ENCODE peak calls at places on chromosomes 12 and 14, in four cellular contexts. L is neuronal stem cell, Z is H9, D is IMR-90. J is an unnamed sample. For H3K4me1, the result is how much of the 10 kb centered on the place peaks cover.

GRCh38 chr12:82593901-82594396 is 92.8 kb upstream of the TMTC2 start:
- DNase-seq in L (peak), D (no peak), Z (no peak), J (no peak)

GRCh38 chr12:93773122-93773871 is 96.1 kb downstream of the CRADD start:
- DNase-seq in L (no peak), D (peak), Z (no peak), J (no peak)

GRCh38 chr12:9669534-9669933 is at the start of gene CLEC2D:
- DNase-seq in L (no peak), D (no peak), Z (no peak), J (no peak)

GRCh38 chr12:83537428-83538053 is 850.8 kb downstream of the TMTC2 start:
- DNase-seq in L (no peak), D (no peak), Z (no peak), J (no peak)

GRCh38 chr12:49296034-49296835 is 1.3 kb downstream of the PRPH start:
- DNase-seq in L (no peak), Z (peak), D (no peak), J (peak)

GRCh38 chr12:53288322-53288721 is 7.0 kb upstream of the PFDN5 start:
- DNase-seq in Z (no peak), L (no peak), D (no peak), J (no peak)

GRCh38 chr14:75127903-75128595 is 1.2 kb upstream of the NEK9 start:
- DNase-seq in D (no peak), L (no peak), Z (no peak), J (no peak)

GRCh38 chr14:30658645-30659044 is 36.5 kb downstream of the SCFD1 start:
- DNase-seq in Z (no peak), L (no peak), D (no peak), J (no peak)

GRCh38 chr12:45170456-45171042 is 45.3 kb upstream of the ANO6 start:
- DNase-seq in L (peak), Z (peak), D (peak), J (peak)

GRCh38 chr12:57844725-57845477 is 1.6 kb downstream of the CTDSP2 start:
- DNase-seq in D (peak), L (no peak), Z (peak), J (peak)

GRCh38 chr12:83826112-83826511 is 1086.5 kb downstream of the SLC6A15 start:
- DNase-seq in Z (peak), D (peak), L (peak), J (peak)

GRCh38 chr14:91250912-91251311 is 6.4 kb upstream of the GPR68 start:
- DNase-seq in L (no peak), Z (no peak), D (no peak), J (no peak)

GRCh38 chr12:98110516-98110915 is 404.9 kb upstream of the TMPO start:
- DNase-seq in D (no peak), L (no peak), Z (no peak), J (no peak)

GRCh38 chr12:62291888-62292760 is 31.9 kb downstream of the USP15 start:
- DNase-seq in Z (no peak), D (peak), L (no peak), J (no peak)

GRCh38 chr14:75223664-75224154 is 47.3 kb upstream of the TMED10 start:
- DNase-seq in D (peak), L (peak), Z (peak), J (peak)

GRCh38 chr12:92502417-92503028 is 200.3 kb upstream of the PLEKHG7 start:
- DNase-seq in D (no peak), Z (no peak), L (no peak), J (peak)

GRCh38 chr12:120445911-120446909 is at the start of the genes GATC and TRIAP1:
- DNase-seq in Z (peak), L (peak), D (peak), J (peak)

GRCh38 chr12:71014180-71014785 is 93.7 kb upstream of the PTPRR start:
- DNase-seq in Z (no peak), D (peak), L (peak), J (peak)

GRCh38 chr14:102320033-102320660 is 601 bp downstream of the ZNF839 start:
- DNase-seq in D (peak), Z (no peak), L (no peak), J (peak)

GRCh38 chr12:13749380-13749779 is 232.0 kb downstream of the GRIN2B start:
- DNase-seq in Z (peak), D (no peak), L (no peak), J (peak)

GRCh38 chr12:82740129-82741000 is 53.7 kb downstream of the TMTC2 start:
- DNase-seq in Z (peak), D (peak), L (no peak), J (peak)

GRCh38 chr12:108119126-108119973 is 9.7 kb upstream of the WSCD2 start:
- DNase-seq in L (no peak), Z (no peak), D (no peak), J (no peak)

GRCh38 chr14:104953896-104954656 is 24.1 kb downstream of the AHNAK2 start:
- DNase-seq in Z (no peak), D (no peak), L (no peak), J (no peak)

GRCh38 chr12:5154091-5154490 is 110.4 kb downstream of the KCNA5 start:
- DNase-seq in D (no peak), Z (peak), L (no peak), J (peak)

GRCh38 chr12:57213763-57214397 is 2.7 kb upstream of the NXPH4 start:
- DNase-seq in L (no peak), D (no peak), Z (no peak), J (no peak)

GRCh38 chr14:80455031-80455430 is 243.7 kb upstream of the DIO2 start:
- DNase-seq in Z (no peak), D (no peak), L (no peak), J (no peak)

GRCh38 chr12:53498235-53498630 is 1.0 kb downstream of the MAP3K12 start:
- DNase-seq in L (no peak), Z (no peak), D (no peak), J (no peak)

GRCh38 chr12:132354211-132354981 is 25.0 kb upstream of the GALNT9 start:
- DNase-seq in D (no peak), L (no peak), Z (no peak), J (no peak)

GRCh38 chr12:132352896-132353800 is 23.8 kb upstream of the GALNT9 start:
- DNase-seq in D (no peak), Z (peak), L (no peak), J (no peak)

GRCh38 chr12:132354982-132355680 is 25.7 kb upstream of the GALNT9 start:
- DNase-seq in Z (no peak), D (no peak), L (no peak), J (no peak)

GRCh38 chr12:132351751-132352495 is 22.5 kb upstream of the GALNT9 start:
- DNase-seq in L (no peak), D (no peak), Z (no peak), J (no peak)

GRCh38 chr12:132353811-132354210 is 24.4 kb upstream of the GALNT9 start:
- DNase-seq in Z (no peak), D (no peak), L (no peak), J (no peak)
- H3K27ac ChIP-seq in Z (no peak), D (no peak), L (no peak), J (no peak)

GRCh38 chr12:89345830-89346740 is 6.2 kb downstream of the DUSP6 start:
- DNase-seq in Z (peak), L (peak), D (peak), J (peak)
- H3K4me1 ChIP-seq in Z (under half), L (under half), D (under half), J (under half)

GRCh38 chr14:23547924-23548323 is 3.6 kb downstream of the ZFHX2 start:
- DNase-seq in L (no peak), Z (no peak), D (no peak), J (peak)
- H3K18ac ChIP-seq in L (no peak), Z (peak), D (peak), J (no peak)

GRCh38 chr12:125025836-125026235 is 32.4 kb downstream of the BRI3BP start:
- DNase-seq in Z (no peak), D (no peak), L (no peak), J (no peak)
- H3K27ac ChIP-seq in Z (no peak), D (no peak), L (no peak), J (no peak)

GRCh38 chr14:106044515-106044914 is 518.1 kb downstream of the TMEM121 start:
- DNase-seq in L (no peak), Z (no peak), D (no peak), J (no peak)

GRCh38 chr14:106039400-106039799 is 513.0 kb downstream of the TMEM121 start:
- DNase-seq in D (no peak), L (no peak), Z (no peak), J (no peak)

DNA sequence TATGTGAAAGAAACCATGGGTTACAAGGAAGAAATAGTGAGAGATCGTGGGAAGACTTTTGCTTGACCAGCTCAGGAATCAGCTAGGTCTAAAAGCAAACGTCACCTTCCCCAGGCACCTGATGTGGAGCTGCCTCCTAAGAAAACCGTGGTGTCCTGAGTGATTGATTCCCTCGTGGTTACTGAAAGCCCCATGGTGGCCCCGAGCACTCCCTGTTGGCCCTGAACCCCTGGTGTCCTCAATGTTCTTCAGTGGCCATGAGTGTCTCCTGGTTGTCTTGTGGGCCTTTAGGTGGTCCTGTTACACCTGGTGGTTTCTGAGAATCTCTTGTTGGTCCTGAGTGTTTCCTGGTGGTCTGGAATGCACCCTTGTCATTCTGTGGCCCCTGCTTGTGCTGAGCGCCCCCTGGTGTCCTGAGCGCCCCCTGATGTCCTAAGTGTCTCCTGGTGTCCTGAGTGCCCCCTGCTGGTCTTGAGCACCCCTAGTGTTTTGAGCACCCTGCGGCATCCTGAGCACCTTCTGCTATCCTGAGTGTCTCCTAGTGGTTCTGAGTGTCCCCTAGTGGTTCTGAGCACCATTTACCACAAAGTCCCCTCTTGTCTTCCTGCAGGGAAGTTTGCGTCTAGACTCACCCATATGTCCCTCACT is 518.7 kb downstream of the TMEM121 start:
- DNase-seq in D (no peak), Z (no peak), L (no peak), J (peak)
- H3K4me1 ChIP-seq in D (under half), Z (under half), L (under half), J (under half)

GRCh38 chr14:61281186-61281676 is at the start of gene TMEM30B:
- DNase-seq in Z (peak), D (no peak), L (no peak), J (peak)
- H3K18ac ChIP-seq in Z (peak), D (no peak), L (peak), J (peak)

DNA sequence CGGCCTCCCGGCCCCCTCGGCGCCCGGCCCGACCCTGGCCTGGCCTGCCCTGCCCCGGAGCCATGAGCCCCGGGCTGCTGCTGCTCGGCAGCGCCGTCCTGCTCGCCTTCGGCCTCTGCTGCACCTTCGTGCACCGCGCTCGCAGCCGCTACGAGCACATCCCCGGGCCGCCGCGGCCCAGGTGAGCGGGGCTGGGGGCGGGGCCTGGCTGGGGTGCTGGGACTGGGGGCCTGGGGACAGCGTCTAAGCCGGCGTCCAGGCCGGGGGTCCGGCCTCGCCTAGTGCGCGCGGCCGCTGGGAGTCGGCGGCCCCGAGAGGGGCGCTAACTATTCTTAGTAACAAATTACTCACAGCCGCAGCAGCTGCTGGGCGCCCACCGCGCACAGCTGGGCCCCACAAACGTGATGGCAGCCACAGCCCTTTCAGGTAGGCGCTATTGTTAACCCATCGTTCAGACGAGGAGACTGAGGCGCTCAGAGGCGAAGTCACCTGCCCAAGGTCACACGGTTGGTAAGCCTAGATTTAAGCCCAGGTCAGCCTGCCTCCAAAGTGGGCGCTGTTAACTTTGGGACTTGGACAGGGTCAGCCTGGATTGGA is 356 bp downstream of the CYP46A1 start:
- DNase-seq in D (peak), Z (no peak), L (no peak), J (peak)
- H3K27ac ChIP-seq in D (no peak), Z (no peak), L (no peak), J (no peak)

GRCh38 chr14:25041898-25042297 is 8.0 kb downstream of the STXBP6 start:
- DNase-seq in L (no peak), D (no peak), Z (no peak), J (no peak)

GRCh38 chr14:25039933-25040332 is 10.0 kb downstream of the STXBP6 start:
- DNase-seq in Z (no peak), D (no peak), L (no peak), J (no peak)

GRCh38 chr14:25042362-25043299 is 7.3 kb downstream of the STXBP6 start:
- DNase-seq in L (peak), D (peak), Z (no peak), J (peak)

GRCh38 chr14:25044299-25044698 is 5.6 kb downstream of the STXBP6 start:
- DNase-seq in L (no peak), Z (no peak), D (no peak), J (no peak)

DNA sequence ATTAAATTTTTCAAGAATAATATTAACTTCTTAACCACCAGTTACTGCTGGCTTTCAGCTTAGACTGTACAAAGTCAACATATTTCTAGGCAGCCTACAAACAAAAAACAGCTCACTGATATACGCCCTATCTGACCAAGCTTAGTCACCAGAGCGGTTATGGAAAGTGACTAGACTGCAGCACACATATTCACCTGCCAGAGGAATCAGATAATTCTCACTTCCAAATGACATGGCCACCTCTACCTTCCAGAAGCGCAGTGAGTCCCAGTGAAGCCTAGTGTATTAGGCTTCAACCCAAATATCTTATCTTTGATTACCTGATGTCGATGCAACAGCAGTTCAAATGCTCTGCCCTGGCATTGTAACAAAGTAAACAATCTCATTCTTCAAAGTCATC is 8.5 kb downstream of the STXBP6 start:
- DNase-seq in Z (no peak), D (no peak), L (no peak), J (no peak)
- H3K4me1 ChIP-seq in Z (under half), D (under half), L (under half), J (under half)

GRCh38 chr14:44961151-44961729 is 507 bp downstream of the KLHL28 start:
- DNase-seq in Z (peak), D (peak), L (peak), J (peak)
- H3K18ac ChIP-seq in Z (peak), D (peak), L (peak), J (no peak)

J was measured in mesendoderm.